ENCODE peak calls at places on chromosomes 1 and 21, in six cellular contexts. C is A549; S is HFFc6; J is CD8-positive, alpha-beta T cell; L is nephron progenitor cell; D is type B pancreatic cell. B is an unnamed sample.

GRCh38 chr1:209815931-209816338 is 10.0 kb upstream of the IRF6 start:
- DNase-seq in D (no peak), L (no peak), C (no peak), J (no peak), S (no peak), B (no peak)

GRCh38 chr1:247407180-247407616 is 8.8 kb upstream of the NLRP3 start:
- DNase-seq in C (no peak), J (peak; percentile 27), L (no peak), S (no peak), D (no peak), B (no peak)

GRCh38 chr1:19728413-19729145 is 63.9 kb downstream of the HTR6 start:
- DNase-seq in C (no peak), D (no peak), S (no peak), J (no peak), L (no peak), B (no peak)

GRCh38 chr1:4657920-4658585 is 3.6 kb downstream of the AJAP1 start:
- DNase-seq in D (no peak), C (no peak), S (no peak), L (peak; percentile 21), J (no peak), B (no peak)

GRCh38 chr1:10575616-10576015 is 100.9 kb downstream of the PEX14 start:
- DNase-seq in D (no peak), L (no peak), J (no peak), S (peak; percentile 61), C (peak; percentile 9), B (no peak)

GRCh38 chr1:19643113-19643512 is 998 bp upstream of the NBL1 start:
- DNase-seq in S (peak; percentile 74), L (no peak), D (no peak), J (no peak), C (peak; percentile 88), B (no peak)

GRCh38 chr1:9687120-9687875 is 35.8 kb downstream of the PIK3CD start:
- DNase-seq in S (peak; percentile 54), J (peak; percentile 16), D (no peak), C (peak; percentile 57), L (peak; percentile 79), B (peak; percentile 53)

GRCh38 chr1:154178856-154179811 is 12.8 kb downstream of the TPM3 start:
- DNase-seq in C (no peak), D (no peak), J (no peak), S (no peak), L (no peak), B (no peak)

GRCh38 chr1:72635719-72636118 is 353.4 kb upstream of the NEGR1 start:
- DNase-seq in J (no peak), D (no peak), S (no peak), C (no peak), L (no peak), B (no peak)

GRCh38 chr1:183827801-183828200 is 22.9 kb downstream of the RGL1 start:
- DNase-seq in C (no peak), L (no peak), J (no peak), S (no peak), D (no peak), B (no peak)

GRCh38 chr1:212674872-212675271 is 24.8 kb downstream of the BATF3 start:
- DNase-seq in J (no peak), L (no peak), S (no peak), C (no peak), D (no peak), B (no peak)

GRCh38 chr1:55669308-55669707 is 454.1 kb upstream of the USP24 start:
- DNase-seq in L (no peak), D (no peak), C (no peak), J (no peak), S (no peak), B (no peak)

GRCh38 chr1:247111259-247111635 is 7.1 kb upstream of the ZNF669 start:
- DNase-seq in L (no peak), S (no peak), J (no peak), D (no peak), C (no peak), B (peak; percentile 34)

GRCh38 chr1:192445849-192446489 is 129.2 kb downstream of the RGS21 start:
- DNase-seq in J (no peak), D (no peak), C (no peak), L (peak; percentile 61), S (peak; percentile 54), B (peak; percentile 39)

GRCh38 chr1:70353641-70354331 is 736 bp downstream of the ANKRD13C start:
- DNase-seq in J (no peak), L (peak; percentile 13), C (peak; percentile 14), D (no peak), S (peak; percentile 79), B (peak; percentile 11)

GRCh38 chr21:42565886-42566523 is 52.4 kb downstream of the SLC37A1 start:
- DNase-seq in J (no peak), C (no peak), D (no peak), S (no peak), L (no peak), B (no peak)

GRCh38 chr1:243253927-243254232 is 1.2 kb downstream of the CEP170 start:
- DNase-seq in L (no peak), J (no peak), S (no peak), D (no peak), C (no peak), B (no peak)

GRCh38 chr1:228016653-228017355 is 10.0 kb downstream of the WNT3A start:
- DNase-seq in D (no peak), J (no peak), S (no peak), L (no peak), C (no peak), B (no peak)

GRCh38 chr1:244835276-244836134 is at the start of gene COX20:
- DNase-seq in J (peak; percentile 81), C (peak; percentile 66), S (peak; percentile 88), L (peak; percentile 91), D (no peak), B (peak; percentile 85)

GRCh38 chr1:244836598-244836997 is 1.1 kb downstream of the COX20 start:
- DNase-seq in L (no peak), D (no peak), C (no peak), S (no peak), J (no peak), B (no peak)

GRCh38 chr1:244834596-244835275 is 722 bp upstream of the COX20 start:
- DNase-seq in J (peak; percentile 81), L (no peak), D (peak; percentile 95), C (peak; percentile 71), S (peak; percentile 91), B (no peak)

GRCh38 chr1:244836135-244836521 is 670 bp downstream of the COX20 start:
- DNase-seq in D (no peak), C (peak; percentile 52), S (no peak), L (no peak), J (no peak), B (no peak)

DNA sequence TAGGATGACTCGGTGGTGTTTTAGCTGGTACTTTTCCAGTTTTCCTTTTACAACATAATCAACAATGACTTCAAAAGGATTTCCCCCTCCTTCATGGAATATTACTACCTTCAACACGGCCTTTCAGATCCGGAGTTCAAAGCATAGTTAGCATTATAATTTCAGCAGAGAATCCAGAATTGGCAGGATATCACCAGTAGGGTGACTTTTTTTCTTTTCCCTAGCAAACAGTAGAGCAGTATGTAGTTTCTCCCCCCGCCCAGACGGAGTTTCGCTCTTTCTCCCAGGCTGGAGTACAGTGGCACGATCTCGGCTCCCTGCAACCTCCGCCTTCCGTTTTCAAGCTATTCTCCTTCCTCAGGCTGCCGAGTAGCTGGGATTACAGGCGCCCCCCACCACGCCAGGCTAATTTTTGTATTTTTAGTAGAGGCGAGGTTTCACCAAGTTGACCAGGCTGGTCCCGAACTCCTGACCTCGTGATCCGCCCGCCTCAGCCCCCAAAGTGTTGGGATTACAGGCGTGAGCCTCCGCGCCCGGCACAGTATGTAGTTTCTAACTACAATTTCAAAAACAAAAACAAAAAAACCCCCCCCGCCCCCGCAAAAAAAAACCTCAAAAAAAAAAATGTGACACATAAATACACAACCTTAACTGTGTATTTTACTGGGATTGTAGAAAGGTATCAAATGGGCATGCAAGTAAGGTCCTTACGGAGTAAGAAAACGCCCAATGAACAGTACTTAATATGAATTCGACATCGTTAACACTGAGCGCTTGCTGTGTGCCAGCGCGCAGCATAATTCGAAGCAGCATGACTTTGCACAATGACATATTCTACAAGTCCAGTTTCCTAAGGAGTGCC is 1.5 kb upstream of the COX20 start:
- DNase-seq in S (peak; percentile 75), J (peak; percentile 27), D (no peak), L (peak; percentile 35), C (peak; percentile 67), B (peak; percentile 12)
- TF ChIP-seq CTCF in S (peak; percentile 67), J (peak; percentile 57), D (peak; percentile 72), L (peak; percentile 4), C (no peak), B (peak; percentile 46)

DNA sequence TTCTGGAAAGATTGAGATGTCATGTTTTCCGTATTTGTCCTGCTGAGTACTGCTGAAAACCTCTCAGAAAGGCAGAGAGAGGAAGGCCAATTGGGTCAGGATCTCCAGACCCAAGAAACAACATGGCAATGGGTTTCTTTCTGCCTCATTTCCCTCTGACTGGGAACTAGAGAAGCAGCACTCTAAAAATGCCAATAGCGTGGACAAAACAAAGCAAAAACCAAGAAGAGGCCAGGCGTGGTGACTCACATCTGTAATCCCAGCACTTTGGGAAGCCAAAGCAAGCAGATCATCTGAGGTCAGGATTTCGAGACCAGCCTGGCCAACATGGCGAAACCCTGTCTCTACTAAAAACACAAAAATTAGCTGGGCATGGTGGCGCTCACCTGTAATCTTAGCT is 18.3 kb downstream of the TNFRSF9 start:
- DNase-seq in C (no peak), L (no peak), S (peak; percentile 51), D (no peak), J (no peak), B (no peak)
- TF ChIP-seq CTCF in C (no peak), L (no peak), S (no peak), D (no peak), J (no peak), B (no peak)

DNA sequence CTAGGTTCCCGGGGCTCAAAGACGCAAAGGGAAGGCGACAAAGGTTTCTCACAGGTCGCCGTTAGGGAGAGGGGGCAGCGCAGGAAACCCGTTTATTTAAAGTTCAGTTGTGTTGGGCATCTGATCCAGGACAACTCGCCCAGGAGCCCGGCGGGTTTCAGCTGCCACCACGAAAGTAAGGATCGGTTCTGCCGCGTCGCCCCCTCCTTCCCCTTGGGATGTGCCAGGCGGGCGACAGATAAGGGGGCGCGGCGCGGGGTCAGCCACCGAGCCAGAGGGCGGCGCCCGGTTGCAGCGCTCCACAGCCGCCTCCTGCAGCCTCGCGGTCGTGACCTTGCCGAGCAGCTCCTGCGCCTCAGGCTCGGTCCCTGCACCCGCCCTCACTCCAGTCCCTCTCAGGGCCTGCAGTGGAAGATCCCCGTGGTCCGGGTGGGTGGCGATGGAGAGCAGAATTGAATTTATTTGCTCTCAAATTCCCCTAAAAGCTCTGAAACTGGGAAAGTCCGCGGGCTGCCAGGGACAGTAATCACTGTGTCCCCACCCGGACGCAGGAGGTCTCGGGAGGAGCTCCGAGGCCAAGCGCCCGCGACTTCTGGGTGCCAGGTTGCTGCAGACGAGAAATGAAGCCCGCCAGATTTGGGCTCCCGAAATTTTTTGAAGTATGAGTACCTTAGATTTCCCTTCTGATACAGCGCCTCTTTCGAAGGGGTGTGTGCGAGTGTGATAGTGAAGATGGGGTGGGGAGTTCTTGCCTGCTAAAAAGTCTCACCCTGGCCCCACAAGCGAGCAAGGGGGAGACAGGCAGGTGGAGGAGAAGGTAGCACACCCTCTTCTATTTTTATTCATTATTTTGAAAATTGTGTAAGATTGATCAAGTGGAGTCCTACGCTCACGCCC is 28.4 kb upstream of the NFIA start:
- DNase-seq in C (no peak), S (no peak), D (no peak), L (peak; percentile 63), J (no peak), B (no peak)
- TF ChIP-seq CTCF in C (no peak), S (peak; percentile 11), D (no peak), L (no peak), J (no peak), B (no peak)

DNA sequence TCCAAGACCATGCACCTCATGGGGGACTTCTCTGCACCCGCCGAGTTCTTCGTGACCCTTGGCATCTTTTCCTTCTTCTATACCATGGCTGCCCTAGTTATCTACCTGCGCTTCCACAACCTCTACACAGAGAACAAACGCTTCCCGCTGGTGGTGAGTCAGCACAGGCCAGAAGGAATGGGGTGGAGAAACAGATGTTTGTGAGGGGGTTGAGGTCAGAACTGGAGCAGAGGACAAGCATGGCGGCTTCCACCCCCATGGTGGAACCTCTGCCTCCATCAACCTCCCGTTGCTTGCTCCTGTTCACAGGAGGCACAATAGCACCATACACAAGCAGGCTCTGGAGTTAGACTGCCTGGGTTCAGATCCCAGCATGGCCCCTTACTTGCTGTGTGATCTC is 6.9 kb upstream of the ATXN7L2 start:
- DNase-seq in L (no peak), S (no peak), D (peak; percentile 25), J (no peak), C (no peak), B (no peak)
- TF ChIP-seq CTCF in L (no peak), S (no peak), D (no peak), J (no peak), C (no peak), B (no peak)

B was measured in progenitor cell of endocrine pancreas.